ENCODE peak calls at places on chromosomes 12 and 14, in nine cellular contexts. T, N, F, I, H, K, R, D and V are unnamed samples.

GRCh38 chr14:37140176-37140575 is 32.2 kb downstream of the SLC25A21 start:
- DNase-seq in T (no peak), N (no peak), F (no peak), I (no peak), H (no peak), K (no peak), R (no peak), D (no peak), V (no peak)

GRCh38 chr14:88614218-88614907 is 51.5 kb downstream of the ZC3H14 start:
- DNase-seq in T (no peak), N (no peak), F (no peak), I (no peak), H (no peak), K (no peak), R (no peak), D (no peak), V (no peak)

GRCh38 chr12:34396006-34396860 is 373.9 kb downstream of the ALG10 start:
- DNase-seq in T (no peak), N (peak), F (no peak), I (no peak), H (no peak), K (no peak), R (no peak), D (no peak), V (no peak)

GRCh38 chr14:53249059-53249458 is 95.9 kb upstream of the DDHD1 start:
- DNase-seq in T (no peak), N (no peak), F (no peak), I (no peak), H (no peak), K (no peak), R (no peak), D (no peak), V (no peak)

GRCh38 chr12:59619461-59620240 is 23.8 kb downstream of the SLC16A7 start:
- DNase-seq in T (no peak), N (no peak), F (no peak), I (no peak), H (no peak), K (no peak), R (no peak), D (no peak), V (no peak)

GRCh38 chr12:23217158-23217557 is 592.2 kb downstream of the ETNK1 start:
- DNase-seq in T (no peak), N (no peak), F (no peak), I (no peak), H (no peak), K (no peak), R (no peak), D (no peak), V (no peak)

GRCh38 chr12:118336123-118336522 is 36.6 kb downstream of the TAOK3 start:
- DNase-seq in T (no peak), N (no peak), F (no peak), I (no peak), H (no peak), K (no peak), R (no peak), D (no peak), V (no peak)

GRCh38 chr12:47886471-47887240 is 18.1 kb downstream of the VDR start:
- DNase-seq in T (no peak), N (no peak), F (no peak), I (no peak), H (no peak), K (no peak), R (no peak), D (no peak), V (no peak)

GRCh38 chr12:623865-624372 is 39.3 kb downstream of the NINJ2 start:
- DNase-seq in T (no peak), N (no peak), F (no peak), I (no peak), H (no peak), K (no peak), R (no peak), D (no peak), V (no peak)

GRCh38 chr14:91315844-91316267 is 71.4 kb upstream of the GPR68 start:
- DNase-seq in T (peak), N (no peak), F (peak), I (no peak), H (no peak), K (no peak), R (no peak), D (peak), V (peak)

GRCh38 chr12:2384533-2385328 is 331.9 kb downstream of the CACNA1C start:
- DNase-seq in T (no peak), N (no peak), F (no peak), I (no peak), H (no peak), K (no peak), R (no peak), D (no peak), V (no peak)

GRCh38 chr12:54030889-54031860 is 1.7 kb upstream of the HOXC5 start:
- DNase-seq in T (no peak), N (no peak), F (no peak), I (no peak), H (no peak), K (no peak), R (no peak), D (no peak), V (no peak)

GRCh38 chr14:31080060-31080459 is 53.9 kb upstream of the STRN3 start:
- DNase-seq in T (no peak), N (no peak), F (no peak), I (no peak), H (no peak), K (no peak), R (no peak), D (no peak), V (no peak)

GRCh38 chr14:58298880-58299664 is 717 bp downstream of the ARID4A start:
- DNase-seq in T (no peak), N (peak), F (peak), I (no peak), H (peak), K (peak), R (no peak), D (peak), V (no peak)